ENCODE peak calls at places on chromosomes 2 and 18, in four cellular contexts. One of them, this sample, is unnamed.

GRCh38 chr2:158687315-158687714 is 107.8 kb upstream of the DAPL1 start:
- DNase-seq in esophagus squamous epithelium: no peak
- DNase-seq in upper lobe of right lung: no peak
- DNase-seq in hepatocyte: no peak
- DNase-seq in this sample: no peak

GRCh38 chr2:179692610-179693009 is 168.8 kb downstream of the ZNF385B start:
- DNase-seq in hepatocyte: no peak
- DNase-seq in upper lobe of right lung: no peak
- DNase-seq in esophagus squamous epithelium: no peak
- DNase-seq in this sample: no peak

GRCh38 chr2:71551631-71551915 is 98.2 kb downstream of the DYSF start:
- DNase-seq in hepatocyte: no peak
- DNase-seq in esophagus squamous epithelium: no peak
- DNase-seq in upper lobe of right lung: peak; percentile 33
- DNase-seq in this sample: no peak

GRCh38 chr2:128808462-128809255 is 490.0 kb upstream of the HS6ST1 start:
- DNase-seq in esophagus squamous epithelium: no peak
- DNase-seq in upper lobe of right lung: no peak
- DNase-seq in hepatocyte: peak; percentile 71
- DNase-seq in this sample: no peak

GRCh38 chr2:138058427-138058826 is 94.2 kb downstream of the HNMT start:
- DNase-seq in upper lobe of right lung: no peak
- DNase-seq in hepatocyte: no peak
- DNase-seq in esophagus squamous epithelium: no peak
- DNase-seq in this sample: no peak

GRCh38 chr2:158928515-158928914 is 39.9 kb upstream of the TANC1 start:
- DNase-seq in upper lobe of right lung: no peak
- DNase-seq in esophagus squamous epithelium: no peak
- DNase-seq in hepatocyte: no peak
- DNase-seq in this sample: no peak

GRCh38 chr18:22585821-22586220 is 168.1 kb upstream of the CTAGE1 start:
- DNase-seq in upper lobe of right lung: no peak
- DNase-seq in hepatocyte: no peak
- DNase-seq in esophagus squamous epithelium: no peak
- DNase-seq in this sample: no peak

GRCh38 chr2:97662386-97662894 is 1.4 kb downstream of the ACTR1B start:
- DNase-seq in hepatocyte: no peak
- DNase-seq in upper lobe of right lung: no peak
- DNase-seq in esophagus squamous epithelium: no peak
- DNase-seq in this sample: no peak

GRCh38 chr2:133362061-133362476 is 206.2 kb downstream of the NCKAP5 start:
- DNase-seq in hepatocyte: peak; percentile 11
- DNase-seq in upper lobe of right lung: no peak
- DNase-seq in esophagus squamous epithelium: no peak
- DNase-seq in this sample: no peak

GRCh38 chr18:35029103-35029502 is 12.1 kb upstream of the MAPRE2 start:
- DNase-seq in esophagus squamous epithelium: no peak
- DNase-seq in hepatocyte: no peak
- DNase-seq in upper lobe of right lung: no peak
- DNase-seq in this sample: no peak

GRCh38 chr2:231467016-231467545 is 2.8 kb upstream of the NCL start:
- DNase-seq in hepatocyte: no peak
- DNase-seq in esophagus squamous epithelium: no peak
- DNase-seq in upper lobe of right lung: no peak
- DNase-seq in this sample: no peak

GRCh38 chr2:144156736-144157645 is 362.9 kb downstream of the ZEB2 start:
- DNase-seq in esophagus squamous epithelium: no peak
- DNase-seq in upper lobe of right lung: no peak
- DNase-seq in hepatocyte: no peak
- DNase-seq in this sample: no peak

GRCh38 chr2:111930875-111931274 is 32.5 kb downstream of the MERTK start:
- DNase-seq in esophagus squamous epithelium: no peak
- DNase-seq in upper lobe of right lung: no peak
- DNase-seq in hepatocyte: no peak
- DNase-seq in this sample: no peak

GRCh38 chr18:34710430-34711386 is 610 bp downstream of the DTNA start:
- DNase-seq in upper lobe of right lung: no peak
- DNase-seq in esophagus squamous epithelium: no peak
- DNase-seq in hepatocyte: peak; percentile 47
- DNase-seq in this sample: no peak

GRCh38 chr18:29307231-29307630 is 1130.3 kb upstream of the CDH2 start:
- DNase-seq in upper lobe of right lung: no peak
- DNase-seq in hepatocyte: no peak
- DNase-seq in esophagus squamous epithelium: no peak
- DNase-seq in this sample: no peak

DNA sequence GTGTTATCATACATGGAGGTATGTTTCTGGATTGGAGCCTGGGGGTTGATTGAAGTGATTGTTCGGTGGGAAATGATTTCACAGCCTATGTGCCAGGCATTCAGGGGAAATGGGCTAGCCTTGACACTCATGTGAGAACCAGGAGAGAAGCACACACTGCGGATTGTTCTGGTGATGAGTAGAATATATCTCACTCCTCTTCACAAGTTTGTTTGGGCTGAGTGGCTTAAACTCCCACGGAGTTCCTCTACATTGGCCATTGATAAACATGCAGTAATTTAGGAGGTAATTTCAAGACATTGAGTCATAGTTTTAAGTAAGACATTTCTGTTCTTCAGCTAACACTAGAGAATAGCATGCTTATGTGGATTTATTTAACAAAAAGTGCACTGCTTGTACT is 498.9 kb upstream of the NETO1 start:
- DNase-seq in esophagus squamous epithelium: no peak
- DNase-seq in hepatocyte: no peak
- DNase-seq in upper lobe of right lung: no peak
- DNase-seq in this sample: no peak
- H3K9me3 ChIP-seq in esophagus squamous epithelium: peaks cover 11% of the 10 kb centered on the region
- H3K9me3 ChIP-seq in hepatocyte: no peaks in the 10 kb centered on the region
- H3K9me3 ChIP-seq in upper lobe of right lung: no peaks in the 10 kb centered on the region
- H3K9me3 ChIP-seq in this sample: no peaks in the 10 kb centered on the region

GRCh38 chr2:215635788-215636139 is 199.9 kb upstream of the FN1 start:
- DNase-seq in upper lobe of right lung: no peak
- DNase-seq in esophagus squamous epithelium: no peak
- DNase-seq in hepatocyte: no peak
- DNase-seq in this sample: no peak
- H3K9me3 ChIP-seq in upper lobe of right lung: peaks cover 2% of the 10 kb centered on the region
- H3K9me3 ChIP-seq in esophagus squamous epithelium: no peaks in the 10 kb centered on the region
- H3K9me3 ChIP-seq in hepatocyte: no peaks in the 10 kb centered on the region
- H3K9me3 ChIP-seq in this sample: peaks cover 2% of the 10 kb centered on the region

DNA sequence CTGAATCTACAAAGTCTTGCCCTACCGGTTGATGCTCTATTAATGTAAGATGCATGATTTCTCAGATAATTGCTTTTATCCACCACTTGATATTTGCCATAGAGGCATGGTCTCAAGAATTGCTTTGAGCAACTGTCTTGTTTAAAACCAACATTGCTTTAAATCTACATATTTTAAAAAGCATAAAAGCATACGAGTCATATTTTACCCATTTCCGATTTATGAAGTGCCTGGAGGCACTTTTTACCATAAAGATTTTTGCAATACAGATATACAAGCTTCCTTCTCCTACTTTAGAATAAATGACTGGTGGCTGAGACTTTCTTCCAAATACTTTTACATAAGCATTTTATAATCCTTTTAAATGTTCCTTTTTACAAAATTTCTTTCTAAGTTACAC is 517.6 kb downstream of the TXNL1 start:
- DNase-seq in esophagus squamous epithelium: no peak
- DNase-seq in upper lobe of right lung: no peak
- DNase-seq in hepatocyte: no peak
- DNase-seq in this sample: no peak
- H3K9me3 ChIP-seq in esophagus squamous epithelium: no peaks in the 10 kb centered on the region
- H3K9me3 ChIP-seq in upper lobe of right lung: no peaks in the 10 kb centered on the region
- H3K9me3 ChIP-seq in hepatocyte: no peaks in the 10 kb centered on the region
- H3K9me3 ChIP-seq in this sample: no peaks in the 10 kb centered on the region

DNA sequence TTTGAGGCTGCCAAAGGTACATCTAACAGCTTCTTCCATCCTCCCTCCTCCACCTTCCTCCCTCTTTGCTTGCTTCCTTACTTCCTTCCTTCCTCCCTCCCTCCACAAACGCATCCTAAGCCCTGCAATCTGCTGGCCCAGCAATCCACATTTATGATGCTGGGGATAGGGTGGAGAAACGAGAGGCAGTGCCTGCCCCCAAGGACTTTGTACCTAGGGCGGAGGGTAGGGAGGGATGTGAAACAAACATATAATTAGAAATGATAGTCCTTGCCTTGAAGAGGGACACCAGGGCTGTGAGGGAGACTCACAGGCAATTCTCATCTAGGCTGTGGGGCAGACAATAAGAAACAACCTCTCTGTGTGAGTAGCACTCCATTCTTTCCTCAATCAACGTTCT is 188.3 kb downstream of the ANKRD30B start:
- DNase-seq in hepatocyte: no peak
- DNase-seq in upper lobe of right lung: no peak
- DNase-seq in esophagus squamous epithelium: no peak
- DNase-seq in this sample: no peak
- H3K9me3 ChIP-seq in hepatocyte: no peaks in the 10 kb centered on the region
- H3K9me3 ChIP-seq in upper lobe of right lung: no peaks in the 10 kb centered on the region
- H3K9me3 ChIP-seq in esophagus squamous epithelium: no peaks in the 10 kb centered on the region
- H3K9me3 ChIP-seq in this sample: no peaks in the 10 kb centered on the region

DNA sequence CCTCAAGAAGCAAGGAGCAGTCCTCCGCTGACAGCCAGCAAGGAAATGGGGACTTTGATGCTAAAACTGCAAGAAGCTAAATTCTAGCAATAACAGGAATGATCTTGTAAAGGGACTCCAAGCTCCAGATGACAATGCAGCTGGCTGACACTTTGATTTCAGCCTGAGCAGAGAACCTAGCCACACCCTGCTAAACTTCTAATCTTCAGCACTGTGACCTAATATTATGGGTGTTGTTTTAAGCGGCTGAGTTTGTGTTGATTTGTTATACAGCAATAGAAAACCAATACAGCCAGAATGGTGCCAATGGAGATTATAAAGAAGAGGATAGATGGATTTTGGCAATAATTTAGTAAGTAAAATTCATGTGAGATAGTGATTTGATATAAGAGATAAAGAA is 196.7 kb upstream of the SPHKAP start:
- DNase-seq in upper lobe of right lung: no peak
- DNase-seq in hepatocyte: no peak
- DNase-seq in esophagus squamous epithelium: no peak
- DNase-seq in this sample: no peak
- H3K9me3 ChIP-seq in upper lobe of right lung: no peaks in the 10 kb centered on the region
- H3K9me3 ChIP-seq in hepatocyte: no peaks in the 10 kb centered on the region
- H3K9me3 ChIP-seq in esophagus squamous epithelium: no peaks in the 10 kb centered on the region
- H3K9me3 ChIP-seq in this sample: no peaks in the 10 kb centered on the region

DNA sequence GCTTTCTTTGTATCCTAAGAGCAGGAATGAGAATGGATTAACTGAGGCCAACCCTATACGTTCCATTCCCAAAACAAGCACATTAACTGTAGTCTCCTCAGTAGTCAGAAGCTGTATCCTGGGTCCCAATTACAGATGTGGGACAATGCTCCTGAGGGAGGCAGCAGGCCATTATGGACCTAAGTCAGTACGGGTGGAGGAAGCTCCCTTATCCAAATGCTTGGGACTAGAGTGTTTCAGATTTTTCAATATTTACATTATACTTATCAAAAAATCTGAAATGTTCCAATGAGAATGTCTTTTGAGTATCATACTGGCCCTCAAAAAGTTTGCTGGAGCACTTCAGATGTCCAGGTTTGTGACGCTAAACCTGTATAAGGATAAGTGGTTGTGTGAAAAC is 90.1 kb downstream of the PRELID3A start:
- DNase-seq in esophagus squamous epithelium: no peak
- DNase-seq in upper lobe of right lung: no peak
- DNase-seq in hepatocyte: no peak
- DNase-seq in this sample: no peak
- H3K9me3 ChIP-seq in esophagus squamous epithelium: no peaks in the 10 kb centered on the region
- H3K9me3 ChIP-seq in upper lobe of right lung: no peaks in the 10 kb centered on the region
- H3K9me3 ChIP-seq in hepatocyte: no peaks in the 10 kb centered on the region
- H3K9me3 ChIP-seq in this sample: no peaks in the 10 kb centered on the region

GRCh38 chr2:240014327-240014726 is 10.8 kb downstream of the NDUFA10 start:
- DNase-seq in hepatocyte: no peak
- DNase-seq in esophagus squamous epithelium: no peak
- DNase-seq in upper lobe of right lung: no peak
- DNase-seq in this sample: no peak

GRCh38 chr2:240018071-240018750 is 6.9 kb downstream of the NDUFA10 start:
- DNase-seq in esophagus squamous epithelium: no peak
- DNase-seq in hepatocyte: no peak
- DNase-seq in upper lobe of right lung: no peak
- DNase-seq in this sample: no peak

DNA sequence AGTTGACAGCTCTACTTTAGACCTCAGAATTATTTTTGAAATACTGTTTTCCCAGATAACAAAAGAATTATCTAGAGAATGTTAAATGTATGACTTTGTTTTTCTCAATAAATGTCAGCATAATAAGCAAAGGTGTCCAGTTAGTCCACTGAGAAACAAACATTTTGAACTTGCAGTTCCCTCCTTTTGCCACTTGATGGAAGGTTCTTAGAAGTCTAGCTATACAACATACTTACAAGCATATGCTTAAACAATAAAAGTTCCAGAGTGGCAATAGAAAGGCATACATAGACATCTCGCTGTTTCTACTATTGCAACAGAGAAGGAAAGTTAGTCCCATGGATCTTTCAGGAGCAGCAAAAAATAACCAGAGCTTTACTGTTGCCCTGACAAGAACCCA is 11.8 kb downstream of the NDUFA10 start:
- DNase-seq in esophagus squamous epithelium: no peak
- DNase-seq in hepatocyte: peak; percentile 4
- DNase-seq in upper lobe of right lung: no peak
- DNase-seq in this sample: no peak
- H3K9me3 ChIP-seq in esophagus squamous epithelium: no peaks in the 10 kb centered on the region
- H3K9me3 ChIP-seq in hepatocyte: no peaks in the 10 kb centered on the region
- H3K9me3 ChIP-seq in upper lobe of right lung: no peaks in the 10 kb centered on the region
- H3K9me3 ChIP-seq in this sample: no peaks in the 10 kb centered on the region

DNA sequence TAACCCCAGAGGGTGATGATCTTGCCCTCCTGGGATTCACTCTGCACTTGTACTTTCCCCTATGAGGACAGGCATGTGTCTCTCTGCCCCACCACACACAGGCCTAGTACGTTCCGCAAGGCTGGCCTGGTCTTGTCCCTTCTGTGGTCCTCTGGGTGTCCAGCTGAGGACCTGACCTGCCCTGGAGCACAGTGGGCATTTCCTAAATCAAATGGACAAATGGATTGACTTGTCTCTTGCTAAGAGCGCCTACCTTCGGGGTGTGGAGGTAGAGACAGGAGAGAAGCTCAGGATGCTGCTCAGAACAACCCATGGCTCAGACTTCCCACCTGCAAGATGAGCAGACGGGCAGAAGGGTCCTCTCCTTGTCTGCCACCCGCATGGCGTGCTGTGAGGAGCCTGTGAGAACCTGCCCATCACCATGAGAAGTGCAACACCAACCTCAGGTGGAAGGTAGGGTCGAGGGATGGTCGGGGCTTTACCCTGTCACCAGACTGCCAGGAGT is 133.6 kb downstream of the MYCN start:
- DNase-seq in upper lobe of right lung: no peak
- DNase-seq in hepatocyte: no peak
- DNase-seq in esophagus squamous epithelium: no peak
- DNase-seq in this sample: no peak
- H3K9me3 ChIP-seq in upper lobe of right lung: no peaks in the 10 kb centered on the region
- H3K9me3 ChIP-seq in hepatocyte: no peaks in the 10 kb centered on the region
- H3K9me3 ChIP-seq in esophagus squamous epithelium: no peaks in the 10 kb centered on the region
- H3K9me3 ChIP-seq in this sample: no peaks in the 10 kb centered on the region